ENCODE peak calls at places on chromosomes 12 and 14, in five cellular contexts. T is sigmoid colon, J is stomach, H is GM12878, N is H1. E is an unnamed sample.

GRCh38 chr14:28308727-28309126 is 457.9 kb upstream of the FOXG1 start:
- DNase-seq in T (no peak), N (no peak), H (no peak), J (no peak), E (no peak)

GRCh38 chr12:117064049-117064448 is 35.2 kb downstream of the TESC start:
- DNase-seq in T (no peak), J (no peak), H (no peak), N (no peak), E (no peak)

GRCh38 chr14:31880935-31881334 is 196.2 kb upstream of the ARHGAP5 start:
- DNase-seq in J (no peak), N (no peak), H (no peak), T (no peak), E (no peak)

GRCh38 chr14:49408187-49408963 is 177.8 kb downstream of the RPS29 start:
- DNase-seq in T (no peak), N (no peak), J (no peak), H (no peak), E (no peak)

GRCh38 chr12:128069359-128069997 is 197.5 kb upstream of the TMEM132C start:
- DNase-seq in H (no peak), T (no peak), N (no peak), J (no peak), E (no peak)

GRCh38 chr14:74577247-74577947 is 34.6 kb downstream of the LTBP2 start:
- DNase-seq in H (no peak), J (no peak), N (no peak), T (peak; percentile 84), E (no peak)

GRCh38 chr14:67133595-67134441 is 55.4 kb upstream of the GARIN2 start:
- DNase-seq in J (no peak), N (no peak), T (no peak), H (no peak), E (no peak)

GRCh38 chr12:77644915-77645605 is 185.6 kb upstream of the NAV3 start:
- DNase-seq in J (no peak), T (no peak), H (no peak), N (no peak), E (no peak)

GRCh38 chr14:103626150-103626850 is 2.7 kb upstream of the KLC1 start:
- DNase-seq in N (no peak), J (no peak), T (no peak), H (no peak), E (no peak)
- H3K4me1 ChIP-seq in N (peaks cover 9% of the 10 kb centered on the region), J (peaks cover 38% of the 10 kb centered on the region), T (peaks cover 48% of the 10 kb centered on the region), H (peaks cover 38% of the 10 kb centered on the region), E (peaks cover 50% of the 10 kb centered on the region)

GRCh38 chr12:6764011-6764828 is 1.9 kb upstream of the PTMS start:
- DNase-seq in N (peak; percentile 91), T (peak; percentile 99), J (peak; percentile 86), H (peak; percentile 98), E (peak; percentile 98)
- TF ChIP-seq EP300 in N (peak; percentile 57), T (no peak), J (no peak), H (no peak), E (no peak)

GRCh38 chr14:76904740-76905569 is 78.7 kb downstream of the LRRC74A start:
- DNase-seq in N (no peak), J (peak; percentile 56), H (peak; percentile 84), T (peak; percentile 89), E (no peak)
- TF ChIP-seq POLR2AphosphoS5 in N (no peak), J (peak; percentile 78), H (no peak), T (peak; percentile 34), E (no peak)

GRCh38 chr14:52061380-52061779 is 7.5 kb downstream of the NID2 start:
- DNase-seq in N (no peak), J (no peak), T (peak; percentile 74), H (no peak), E (peak; percentile 92)

GRCh38 chr14:52061890-52062289 is 7.0 kb downstream of the NID2 start:
- DNase-seq in T (no peak), N (no peak), J (no peak), H (no peak), E (no peak)

GRCh38 chr14:52064174-52064573 is 4.7 kb downstream of the NID2 start:
- DNase-seq in H (no peak), N (no peak), T (no peak), J (no peak), E (peak; percentile 82)

GRCh38 chr14:52060080-52060479 is 8.8 kb downstream of the NID2 start:
- DNase-seq in J (no peak), H (no peak), T (no peak), N (no peak), E (peak; percentile 83)

DNA sequence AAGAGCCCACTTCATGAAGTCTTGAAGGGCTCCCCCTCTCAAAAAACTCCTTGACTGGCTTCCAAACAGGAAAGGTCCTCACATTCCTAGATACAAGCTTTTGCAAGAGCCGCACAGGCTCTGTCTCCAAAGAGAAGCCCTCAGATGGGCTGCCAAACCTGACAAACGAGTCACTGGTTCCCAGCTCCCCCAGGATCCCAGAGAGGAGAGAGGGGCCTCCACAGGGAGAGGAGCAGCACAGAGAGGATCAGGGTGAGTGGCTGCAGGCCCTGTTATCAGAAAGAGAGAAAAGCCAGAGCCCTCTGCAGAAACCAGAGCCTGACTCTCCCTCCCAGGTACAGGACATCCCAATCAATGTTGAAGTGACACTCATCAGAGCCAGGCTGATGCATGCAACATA is 5.8 kb downstream of the NID2 start:
- DNase-seq in H (no peak), T (no peak), J (no peak), N (no peak), E (peak; percentile 75)
- H3K4me1 ChIP-seq in H (no peaks in the 10 kb centered on the region), T (peaks cover 71% of the 10 kb centered on the region), J (peaks cover 6% of the 10 kb centered on the region), N (no peaks in the 10 kb centered on the region), E (peaks cover 82% of the 10 kb centered on the region)

GRCh38 chr12:114733919-114734318 is 49.9 kb upstream of the TBX3 start:
- DNase-seq in J (no peak), T (no peak), N (no peak), H (no peak), E (no peak)

GRCh38 chr12:114738460-114739184 is 54.6 kb upstream of the TBX3 start:
- DNase-seq in N (no peak), T (no peak), J (no peak), H (no peak), E (no peak)

GRCh38 chr12:114735011-114735410 is 51.0 kb upstream of the TBX3 start:
- DNase-seq in H (no peak), N (no peak), T (no peak), J (no peak), E (no peak)

GRCh38 chr12:114732426-114733030 is 48.6 kb upstream of the TBX3 start:
- DNase-seq in J (no peak), T (no peak), H (no peak), N (no peak), E (no peak)

DNA sequence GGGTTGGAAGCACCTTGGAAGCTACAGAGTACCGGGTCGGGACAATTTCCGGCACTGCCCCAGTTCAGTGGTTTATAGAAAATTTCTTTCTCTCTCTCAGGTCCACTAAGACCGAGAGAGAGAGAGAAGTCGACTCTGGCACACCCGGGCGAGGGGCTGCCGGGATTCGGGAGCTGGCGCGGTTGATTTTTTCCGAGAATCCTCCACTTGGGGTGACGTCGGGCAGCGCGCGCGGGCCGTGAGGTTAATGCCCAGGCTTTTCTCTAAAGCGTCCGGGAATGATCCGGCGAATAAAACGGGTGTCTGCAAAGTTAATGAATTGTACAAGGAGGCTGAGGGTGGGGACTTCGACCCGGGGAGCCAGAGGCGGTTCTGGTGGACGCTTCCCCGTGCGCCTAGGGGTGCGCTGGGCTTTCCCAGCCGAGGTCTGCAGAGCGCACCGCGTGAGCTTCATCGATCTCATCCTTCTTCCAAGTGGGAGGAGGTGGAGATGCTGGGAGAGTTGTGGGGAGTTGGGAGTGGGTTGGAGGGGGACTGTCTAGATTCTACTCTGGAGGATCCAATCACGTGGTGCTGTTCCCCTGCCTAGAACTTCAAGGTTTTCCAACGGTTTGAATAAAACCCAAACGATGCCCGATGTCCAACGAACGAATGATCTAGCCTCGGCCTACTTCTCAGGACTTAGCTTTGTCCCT is 51.9 kb upstream of the TBX3 start:
- DNase-seq in T (no peak), H (no peak), N (no peak), J (no peak), E (no peak)
- TF ChIP-seq EP300 in T (no peak), H (no peak), N (no peak), J (no peak), E (no peak)

GRCh38 chr12:93671044-93671443 is 6.1 kb upstream of the CRADD start:
- DNase-seq in H (no peak), N (no peak), J (no peak), T (no peak), E (peak; percentile 29)
- TF ChIP-seq POLR2AphosphoS5 in H (no peak), N (no peak), J (no peak), T (no peak), E (no peak)

E was measured in esophagus muscularis mucosa.